ENCODE peak calls at places on chromosome 12, in six cellular contexts. Y is ovary; B is fibroblast of lung; Q is left ventricle myocardium inferior; G is IMR-90; F is CD8-positive, alpha-beta memory T cell. X is an unnamed sample.

GRCh38 chr12:31363416-31363809 is 37.5 kb upstream of the SINHCAF start:
- DNase-seq in Y (no peak), Q (no peak), B (no peak), G (no peak), F (no peak), X (no peak)

GRCh38 chr12:124556896-124557501 is 10.4 kb downstream of the NCOR2 start:
- DNase-seq in Q (no peak), F (no peak), G (no peak), Y (peak; percentile 57), B (no peak), X (peak; percentile 48)

GRCh38 chr12:19533567-19533966 is 94.3 kb downstream of the AEBP2 start:
- DNase-seq in F (no peak), Y (no peak), G (no peak), Q (no peak), B (no peak), X (no peak)

GRCh38 chr12:41419151-41419893 is 231.2 kb downstream of the PDZRN4 start:
- DNase-seq in G (no peak), B (no peak), Q (no peak), Y (no peak), F (no peak), X (no peak)

GRCh38 chr12:57276935-57277563 is 26.1 kb upstream of the STAC3 start:
- DNase-seq in Q (no peak), F (no peak), G (peak; percentile 49), Y (no peak), B (peak; percentile 18), X (no peak)

GRCh38 chr12:123431951-123432886 is 4.3 kb downstream of the RILPL2 start:
- DNase-seq in F (peak; percentile 55), Q (no peak), B (no peak), G (no peak), Y (no peak), X (no peak)

GRCh38 chr12:109759076-109759420 is 45.4 kb downstream of the FAM222A start:
- DNase-seq in B (no peak), Q (peak; percentile 9), G (no peak), Y (peak; percentile 13), F (no peak), X (peak; percentile 26)

GRCh38 chr12:89247962-89248361 is 104.3 kb downstream of the DUSP6 start:
- DNase-seq in F (no peak), G (peak; percentile 33), Q (no peak), Y (no peak), B (no peak), X (no peak)

DNA sequence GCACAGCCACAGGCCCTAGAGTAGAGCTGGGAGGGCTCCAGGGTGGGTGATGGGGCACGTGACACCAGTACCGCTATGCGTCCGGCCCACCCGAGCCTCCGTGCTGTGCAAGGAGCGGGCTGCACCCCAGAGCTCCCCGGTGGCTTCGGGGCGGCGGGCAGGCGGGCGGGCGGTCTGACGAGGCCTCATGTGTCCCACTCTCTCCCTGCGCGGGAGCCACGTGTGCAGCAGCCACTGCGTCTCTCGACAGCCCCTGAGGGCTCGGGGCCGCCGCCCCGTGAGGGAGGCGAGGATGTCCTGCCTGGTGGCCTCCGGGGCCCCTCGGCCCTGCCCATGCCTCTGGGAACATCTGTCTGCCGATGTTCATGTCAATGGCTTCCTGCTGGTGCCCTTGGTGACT is 51.2 kb upstream of the FBRSL1 start:
- DNase-seq in G (no peak), B (no peak), F (no peak), Q (no peak), Y (no peak), X (no peak)
- H3K27me3 ChIP-seq in G (peaks cover 22% of the 10 kb centered on the region), B (peaks cover 2% of the 10 kb centered on the region), F (no peaks in the 10 kb centered on the region), Q (peaks cover 73% of the 10 kb centered on the region), Y (no peaks in the 10 kb centered on the region), X (no peaks in the 10 kb centered on the region)

GRCh38 chr12:10212623-10213131 is at the start of gene GABARAPL1:
- DNase-seq in Y (peak; percentile 93), G (peak; percentile 82), Q (peak; percentile 89), B (peak; percentile 76), F (peak; percentile 91), X (peak; percentile 77)

GRCh38 chr12:10211101-10211974 is 1.3 kb upstream of the GABARAPL1 start:
- DNase-seq in G (no peak), B (peak; percentile 15), F (no peak), Y (peak; percentile 44), Q (no peak), X (no peak)

GRCh38 chr12:10210225-10210624 is 2.5 kb upstream of the GABARAPL1 start:
- DNase-seq in B (no peak), Q (no peak), Y (no peak), F (no peak), G (no peak), X (no peak)

GRCh38 chr12:10213168-10214130 is 772 bp downstream of the GABARAPL1 start:
- DNase-seq in Q (peak; percentile 74), G (peak; percentile 87), Y (peak; percentile 74), B (peak; percentile 92), F (peak; percentile 94), X (peak; percentile 86)

GRCh38 chr12:10211975-10212622 is 578 bp upstream of the GABARAPL1 start:
- DNase-seq in B (peak; percentile 100), Q (peak; percentile 98), G (peak; percentile 100), Y (peak; percentile 97), F (peak; percentile 93), X (peak; percentile 94)
- H3K4me3 ChIP-seq in B (peak overlapping the region; percentile 97), Q (peak overlapping the region; percentile 84), G (peak overlapping the region; percentile 89), Y (peak overlapping the region; percentile 89), F (peak overlapping the region; percentile 56), X (peak overlapping the region; percentile 87)

GRCh38 chr12:49296034-49296835 is 1.3 kb downstream of the PRPH start:
- DNase-seq in B (no peak), F (peak; percentile 70), Y (no peak), G (no peak), Q (no peak), X (no peak)
- H3K27me3 ChIP-seq in B (peaks cover 27% of the 10 kb centered on the region), F (peaks cover 39% of the 10 kb centered on the region), Y (peaks cover 5% of the 10 kb centered on the region), G (peaks cover 61% of the 10 kb centered on the region), Q (peaks cover 76% of the 10 kb centered on the region), X (peaks cover 49% of the 10 kb centered on the region)

DNA sequence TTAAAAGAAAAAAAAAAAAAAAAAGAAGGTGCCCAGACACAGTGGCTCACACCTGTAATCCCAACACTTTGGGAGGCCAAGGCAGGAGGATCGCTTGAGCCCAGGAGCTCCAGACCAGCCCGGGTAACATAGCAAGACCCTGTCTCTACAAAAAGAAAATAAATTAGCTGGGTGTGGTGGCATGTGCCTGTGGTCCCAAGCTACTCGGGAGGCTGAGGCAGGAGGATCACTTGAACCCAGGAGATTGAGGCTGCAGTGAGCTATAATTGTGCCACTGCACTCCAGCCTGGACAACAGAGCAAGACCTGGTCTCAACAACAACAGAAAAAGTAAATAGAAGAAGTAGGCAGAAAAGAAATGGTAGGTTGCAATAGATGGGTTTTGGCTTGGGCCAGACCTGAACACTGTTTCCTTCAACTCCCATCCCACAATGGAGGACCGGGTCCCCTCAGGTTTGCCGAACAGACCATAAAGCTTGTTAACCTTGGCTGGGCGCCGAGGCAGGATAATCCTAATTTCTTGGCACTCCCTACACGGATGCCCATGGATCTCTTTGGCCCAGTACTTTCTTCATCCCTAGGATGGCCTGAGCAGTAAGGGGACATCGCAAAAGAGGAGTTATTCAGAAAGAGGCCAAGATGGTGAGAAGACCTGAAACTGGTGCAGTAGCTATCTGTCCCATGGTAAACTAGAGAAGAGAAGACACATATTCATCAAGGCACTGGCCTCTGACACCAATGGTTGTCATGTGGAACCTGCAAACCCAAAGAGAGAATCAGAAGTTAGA is 165.5 kb upstream of the CCND2 start:
- DNase-seq in B (no peak), G (no peak), F (no peak), Q (no peak), Y (no peak), X (no peak)
- H3K4me3 ChIP-seq in B (no peak overlapping the region), G (no peak overlapping the region), F (no peak overlapping the region), Q (no peak overlapping the region), Y (no peak overlapping the region), X (no peak overlapping the region)

GRCh38 chr12:49295087-49296001 is at the start of gene PRPH:
- DNase-seq in Y (no peak), B (no peak), G (no peak), Q (no peak), F (no peak), X (no peak)

GRCh38 chr12:49297695-49298060 is 2.7 kb downstream of the PRPH start:
- DNase-seq in B (no peak), Y (no peak), G (no peak), Q (no peak), F (no peak), X (no peak)

GRCh38 chr12:49294804-49295086 is 202 bp upstream of the PRPH start:
- DNase-seq in G (no peak), Q (no peak), B (no peak), Y (no peak), F (no peak), X (no peak)

GRCh38 chr12:49296836-49297694 is 2.1 kb downstream of the PRPH start:
- DNase-seq in G (no peak), F (no peak), Q (no peak), B (no peak), Y (no peak), X (no peak)

GRCh38 chr12:49298160-49298559 is 3.2 kb downstream of the PRPH start:
- DNase-seq in F (no peak), B (no peak), Y (no peak), Q (no peak), G (no peak), X (no peak)
- H3K27me3 ChIP-seq in F (peaks cover 39% of the 10 kb centered on the region), B (peaks cover 29% of the 10 kb centered on the region), Y (peaks cover 5% of the 10 kb centered on the region), Q (peaks cover 96% of the 10 kb centered on the region), G (peaks cover 65% of the 10 kb centered on the region), X (peaks cover 60% of the 10 kb centered on the region)

X was measured in dorsolateral prefrontal cortex.